ENCODE peak calls at places on chromosomes 11 and 22, in five cellular contexts. Q, I, A, C and J are unnamed samples.

GRCh38 chr11:114400222-114400973 is at the start of the genes C11orf71 and RBM7:
- DNase-seq in C (peak; percentile 99), Q (peak; percentile 95), I (peak; percentile 96), A (peak; percentile 95), J (peak; percentile 95)

GRCh38 chr11:48063424-48063978 is 83.1 kb downstream of the PTPRJ start:
- DNase-seq in I (no peak), C (no peak), Q (peak; percentile 13), A (no peak), J (no peak)

GRCh38 chr11:119446871-119447663 is 24.1 kb upstream of the THY1 start:
- DNase-seq in I (no peak), A (no peak), C (no peak), Q (no peak), J (no peak)

GRCh38 chr11:128361451-128362020 is 225.8 kb downstream of the ETS1 start:
- DNase-seq in I (no peak), Q (no peak), A (no peak), C (no peak), J (no peak)

GRCh38 chr11:36216061-36216615 is 73.1 kb downstream of the COMMD9 start:
- DNase-seq in C (no peak), A (no peak), I (no peak), Q (no peak), J (no peak)

GRCh38 chr11:19220903-19221682 is 19.3 kb upstream of the CSRP3 start:
- DNase-seq in A (no peak), Q (no peak), C (no peak), I (no peak), J (no peak)

GRCh38 chr11:2621919-2622318 is 77.9 kb downstream of the KCNQ1OT1 start:
- DNase-seq in A (no peak), Q (no peak), C (no peak), I (no peak), J (peak; percentile 31)

GRCh38 chr11:2218234-2218633 is 46.6 kb upstream of the TH start:
- DNase-seq in Q (no peak), I (no peak), C (no peak), A (no peak), J (no peak)

GRCh38 chr11:34249439-34250073 is 108.3 kb downstream of the ABTB2 start:
- DNase-seq in C (no peak), I (peak; percentile 23), A (no peak), Q (no peak), J (no peak)

GRCh38 chr11:119236490-119236889 is 30.4 kb downstream of the CBL start:
- DNase-seq in A (no peak), Q (no peak), I (no peak), C (no peak), J (no peak)

GRCh38 chr22:44881246-44881600 is 128.6 kb downstream of the PHF21B start:
- DNase-seq in Q (no peak), A (no peak), I (no peak), C (no peak), J (no peak)

GRCh38 chr22:22748756-22749155 is 104.3 kb downstream of the GGTLC2 start:
- DNase-seq in C (no peak), I (no peak), Q (no peak), A (no peak), J (no peak)

GRCh38 chr11:914747-915493 is 4.3 kb upstream of the CHID1 start:
- DNase-seq in A (no peak), Q (no peak), C (peak; percentile 52), I (peak; percentile 68), J (no peak)

GRCh38 chr22:38469306-38469781 is 1.4 kb downstream of the KDELR3 start:
- DNase-seq in A (no peak), Q (no peak), C (no peak), I (no peak), J (no peak)

GRCh38 chr11:17479284-17480214 is 2.9 kb upstream of the ABCC8 start:
- DNase-seq in I (no peak), Q (peak; percentile 49), A (peak; percentile 93), C (peak; percentile 39), J (no peak)

DNA sequence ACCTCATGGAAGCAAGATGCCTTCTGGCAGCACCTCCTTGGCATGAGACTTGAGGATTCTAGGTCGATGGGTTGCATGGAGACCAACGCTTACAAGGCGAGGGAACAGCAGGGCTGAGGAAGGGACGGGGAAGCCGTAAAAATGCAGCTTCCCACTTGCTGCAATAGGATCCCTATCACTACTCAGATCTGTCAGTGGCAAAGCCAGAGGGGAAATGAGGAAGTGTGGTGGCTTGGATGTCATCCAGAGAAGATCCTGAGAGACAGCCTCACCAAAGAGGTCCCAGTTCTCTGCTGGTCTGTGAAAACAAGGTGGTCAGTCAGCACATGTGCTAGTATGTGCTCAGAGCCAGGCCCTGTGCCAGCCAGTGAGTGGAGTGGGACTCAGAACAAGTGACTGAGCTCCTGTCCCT is 22.2 kb downstream of the CYB5R2 start:
- DNase-seq in I (no peak), A (no peak), C (peak; percentile 20), Q (no peak), J (no peak)
- TF ChIP-seq SRF in I (no peak), A (no peak), C (no peak), Q (no peak), J (no peak)

GRCh38 chr11:28799316-28799715 is 691.1 kb downstream of the METTL15 start:
- DNase-seq in I (no peak), A (no peak), C (no peak), Q (no peak), J (no peak)
- TF ChIP-seq SRF in I (no peak), A (no peak), C (no peak), Q (no peak), J (no peak)

DNA sequence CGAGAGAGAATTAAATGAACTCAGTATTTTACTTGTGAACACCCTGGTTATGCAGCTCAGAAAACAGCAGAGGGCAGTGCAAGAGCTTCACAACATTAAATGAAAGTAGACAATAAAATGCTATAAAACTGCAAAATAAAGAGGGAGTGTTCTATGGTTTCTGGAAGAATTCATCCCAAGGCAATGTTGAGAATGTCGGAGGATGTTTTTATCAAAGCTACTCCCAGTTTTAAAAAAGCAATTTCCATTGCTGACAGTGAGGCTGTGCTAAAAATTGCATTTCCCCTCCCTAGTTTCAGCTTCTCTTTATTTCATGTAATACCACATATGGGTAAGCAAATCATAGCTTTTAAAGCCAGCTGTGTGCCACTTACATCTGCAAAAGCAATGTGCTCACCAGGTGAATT is 296.9 kb downstream of the RAB38 start:
- DNase-seq in A (no peak), C (peak; percentile 0), Q (peak; percentile 21), I (peak; percentile 2), J (no peak)
- TF ChIP-seq SRF in A (no peak), C (no peak), Q (no peak), I (no peak), J (no peak)

GRCh38 chr22:33917744-33918406 is 2.4 kb downstream of the LARGE1 start:
- DNase-seq in C (no peak), A (no peak), I (peak; percentile 36), Q (no peak), J (peak; percentile 37)
- TF ChIP-seq SRF in C (no peak), A (no peak), I (no peak), Q (no peak), J (no peak)